ENCODE peak calls at places on chromosomes 13 and 19, in ten cellular contexts. D is EL; R is endothelial cell; A is Calu3; Z is stimulated activated CD8-positive, alpha-beta memory T cell treated with anti-CD3 and anti-CD28 coated beads, Interleukin-4, amount 100 ng/mL, for 1 hour; U is glutamatergic neuron; B is ELR; O is SW480; G is mammary epithelial cell; X is DMS153. W is an unnamed sample.

GRCh38 chr19:10126213-10126639 is 6.5 kb upstream of the EIF3G start:
- DNase-seq in A (no peak), B (no peak), Z (no peak), R (no peak), U (no peak), X (no peak), D (no peak), G (no peak), O (no peak), W (no peak)

GRCh38 chr13:106318941-106319411 is 216.5 kb downstream of the EFNB2 start:
- DNase-seq in U (no peak), R (no peak), X (no peak), A (peak), G (peak), O (peak), D (peak), Z (no peak), B (peak), W (no peak)

GRCh38 chr19:16386619-16387240 is 62.1 kb downstream of the KLF2 start:
- DNase-seq in B (peak), O (peak), D (peak), A (peak), R (peak), G (peak), U (peak), X (no peak), Z (no peak), W (no peak)

GRCh38 chr19:17775991-17776803 is 18.7 kb upstream of the B3GNT3 start:
- DNase-seq in D (no peak), A (no peak), O (no peak), B (no peak), U (no peak), R (no peak), Z (no peak), X (no peak), G (no peak), W (no peak)

GRCh38 chr13:99165753-99166587 is 34.7 kb upstream of the UBAC2 start:
- DNase-seq in X (no peak), A (no peak), O (no peak), G (no peak), D (no peak), B (no peak), U (no peak), R (no peak), Z (no peak), W (no peak)

GRCh38 chr13:99894105-99894504 is 77.5 kb downstream of the ZIC5 start:
- DNase-seq in B (no peak), G (no peak), R (no peak), D (no peak), X (no peak), O (no peak), Z (no peak), U (no peak), A (no peak), W (no peak)

GRCh38 chr19:45071969-45072790 is 4.1 kb downstream of the ZNF296 start:
- DNase-seq in G (no peak), A (no peak), Z (no peak), O (no peak), U (no peak), R (no peak), X (no peak), B (no peak), D (no peak), W (no peak)

GRCh38 chr19:44212865-44213346 is 574 bp downstream of the ZNF227 start:
- DNase-seq in D (peak), X (no peak), G (peak), O (peak), B (peak), R (peak), U (no peak), Z (no peak), A (no peak), W (no peak)

GRCh38 chr13:46553521-46553885 is 533 bp downstream of the LRCH1 start:
- DNase-seq in R (peak), O (no peak), A (peak), Z (no peak), D (no peak), G (no peak), U (peak), X (no peak), B (peak), W (no peak)

GRCh38 chr13:24361138-24361537 is 51.8 kb downstream of the C1QTNF9 start:
- DNase-seq in B (no peak), R (no peak), X (no peak), Z (no peak), O (no peak), D (no peak), G (no peak), A (no peak), U (no peak), W (no peak)

GRCh38 chr13:33610471-33611015 is 207.4 kb upstream of the RFC3 start:
- DNase-seq in D (no peak), B (no peak), A (no peak), Z (no peak), R (no peak), G (no peak), U (no peak), X (peak), O (no peak), W (no peak)

GRCh38 chr19:14368011-14368513 is 13.2 kb upstream of the ADGRE5 start:
- DNase-seq in U (no peak), D (no peak), A (no peak), G (no peak), X (no peak), Z (no peak), B (no peak), O (no peak), R (no peak), W (no peak)

GRCh38 chr19:37979547-37980082 is 72.6 kb downstream of the SIPA1L3 start:
- DNase-seq in B (no peak), O (peak), G (peak), R (no peak), X (no peak), A (peak), D (no peak), Z (no peak), U (no peak), W (no peak)

GRCh38 chr13:32811297-32811800 is 204.9 kb upstream of the KL start:
- DNase-seq in A (no peak), R (no peak), O (no peak), D (peak), U (no peak), X (peak), B (peak), Z (no peak), G (no peak), W (peak)

GRCh38 chr13:23074054-23074805 is 106.5 kb upstream of the SGCG start:
- DNase-seq in X (no peak), A (no peak), D (no peak), Z (no peak), O (no peak), G (no peak), U (no peak), B (no peak), R (no peak), W (no peak)

GRCh38 chr19:48329167-48329891 is 4.0 kb downstream of the EMP3 start:
- DNase-seq in G (peak), X (no peak), R (no peak), U (no peak), O (peak), A (peak), D (peak), B (peak), Z (no peak), W (no peak)

GRCh38 chr13:111079375-111079774 is 35.7 kb upstream of the ARHGEF7 start:
- DNase-seq in G (no peak), D (no peak), Z (no peak), A (no peak), U (no peak), B (no peak), X (no peak), R (no peak), O (no peak), W (no peak)